ENCODE peak calls at places on chromosomes 13 and 19, in four cellular contexts. L, B, D and W are unnamed samples.

GRCh38 chr19:38209671-38210457 is 14.2 kb downstream of the DPF1 start:
- DNase-seq in L (peak), B (no peak), D (no peak), W (no peak)

GRCh38 chr19:47093841-47094240 is 19.7 kb downstream of the ZC3H4 start:
- DNase-seq in L (no peak), B (no peak), D (no peak), W (no peak)

GRCh38 chr19:19115954-19116353 is 22.3 kb downstream of the TMEM161A start:
- DNase-seq in L (peak), B (peak), D (no peak), W (no peak)

GRCh38 chr13:40116008-40116407 is 460.5 kb downstream of the COG6 start:
- DNase-seq in L (no peak), B (peak), D (peak), W (peak)

GRCh38 chr19:15810335-15810734 is 5.1 kb downstream of the OR10H1 start:
- DNase-seq in L (no peak), B (peak), D (no peak), W (peak)

GRCh38 chr13:24233351-24233901 is 72.9 kb downstream of the SPATA13 start:
- DNase-seq in L (no peak), B (no peak), D (no peak), W (no peak)

GRCh38 chr13:25608181-25608580 is 236.4 kb downstream of the ATP8A2 start:
- DNase-seq in L (no peak), B (no peak), D (no peak), W (no peak)

GRCh38 chr13:48596128-48596429 is 57.6 kb upstream of the CYSLTR2 start:
- DNase-seq in L (no peak), B (no peak), D (no peak), W (no peak)

GRCh38 chr19:19098703-19099632 is 35.2 kb downstream of the SLC25A42 start:
- DNase-seq in L (no peak), B (no peak), D (no peak), W (no peak)

GRCh38 chr19:1849132-1849474 is 820 bp upstream of the REXO1 start:
- DNase-seq in L (no peak), B (no peak), D (no peak), W (no peak)

GRCh38 chr19:1849999-1850398 is 1.7 kb upstream of the REXO1 start:
- DNase-seq in L (no peak), B (no peak), D (no peak), W (no peak)

GRCh38 chr19:1847684-1848398 is 442 bp downstream of the REXO1 start:
- DNase-seq in L (peak), B (peak), D (no peak), W (peak)

GRCh38 chr19:1847348-1847683 is 967 bp downstream of the REXO1 start:
- DNase-seq in L (no peak), B (no peak), D (no peak), W (no peak)

GRCh38 chr19:1848399-1849131 is at the start of gene REXO1:
- DNase-seq in L (peak), B (peak), D (peak), W (peak)
- TF ChIP-seq REST in L (peak), B (peak), D (no peak), W (peak)

GRCh38 chr19:33520048-33520643 is 1.4 kb downstream of the PEPD start:
- DNase-seq in L (no peak), B (no peak), D (no peak), W (no peak)

GRCh38 chr19:33521480-33522370 is at the start of gene PEPD:
- DNase-seq in L (peak), B (peak), D (peak), W (peak)

GRCh38 chr19:33519416-33519815 is 2.2 kb downstream of the PEPD start:
- DNase-seq in L (no peak), B (no peak), D (no peak), W (no peak)

GRCh38 chr19:33522371-33522662 is 726 bp upstream of the PEPD start:
- DNase-seq in L (no peak), B (no peak), D (no peak), W (no peak)

DNA sequence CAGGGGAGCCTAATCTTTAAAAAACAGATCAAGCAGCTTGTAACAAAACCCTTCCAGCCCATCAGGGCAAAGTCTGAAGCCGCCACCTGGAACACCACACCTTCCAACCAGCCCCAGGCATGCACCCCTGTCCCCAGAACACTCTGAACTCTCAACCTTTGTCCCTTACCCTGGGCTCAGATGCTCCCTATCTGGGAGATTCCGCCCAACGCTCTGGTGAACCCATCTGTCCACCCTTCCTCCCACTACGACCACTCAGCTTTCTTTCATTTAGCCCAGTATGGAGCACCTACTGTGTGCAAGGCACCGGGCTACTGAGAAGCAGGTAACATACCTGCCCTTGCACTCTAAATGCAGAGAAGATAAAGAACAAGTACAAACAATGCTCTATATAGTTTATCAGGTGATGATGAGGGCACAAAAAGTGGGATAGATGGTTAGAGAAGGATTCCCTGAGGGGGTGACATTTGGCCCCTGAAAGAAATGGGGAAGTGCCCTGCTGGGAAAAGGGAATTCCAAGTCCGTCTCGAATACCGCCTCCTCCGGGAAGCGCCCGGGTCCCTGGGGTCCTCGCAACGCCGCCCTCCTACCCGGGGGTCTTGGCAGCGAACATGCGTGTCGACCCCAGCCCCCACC is 629 bp downstream of the PEPD start:
- DNase-seq in L (no peak), B (no peak), D (no peak), W (no peak)
- TF ChIP-seq REST in L (no peak), B (no peak), D (no peak), W (no peak)

GRCh38 chr13:56670563-56670962 is 470.2 kb upstream of the PRR20A start:
- DNase-seq in L (no peak), B (no peak), D (no peak), W (no peak)
- TF ChIP-seq REST in L (no peak), B (no peak), D (no peak), W (no peak)

DNA sequence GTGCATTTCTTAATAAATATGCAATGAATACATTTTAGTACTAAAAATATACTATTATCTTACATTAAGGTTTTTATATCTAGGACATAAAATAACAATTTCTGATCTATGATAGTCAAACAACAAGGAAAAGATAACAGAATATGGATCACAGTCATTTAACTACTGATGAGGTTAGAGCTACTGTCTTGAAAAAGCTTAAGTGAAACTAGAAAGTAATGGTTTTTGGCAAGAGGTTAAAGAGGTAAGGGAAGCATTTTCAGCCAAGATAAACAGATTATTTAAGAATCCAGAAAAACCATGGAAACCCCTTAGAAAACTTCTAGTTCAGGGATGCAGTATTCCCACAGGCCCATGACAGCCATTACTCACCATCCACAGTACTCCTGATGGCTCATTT is 787.4 kb downstream of the DACH1 start:
- DNase-seq in L (no peak), B (no peak), D (no peak), W (no peak)
- TF ChIP-seq REST in L (no peak), B (no peak), D (no peak), W (no peak)

DNA sequence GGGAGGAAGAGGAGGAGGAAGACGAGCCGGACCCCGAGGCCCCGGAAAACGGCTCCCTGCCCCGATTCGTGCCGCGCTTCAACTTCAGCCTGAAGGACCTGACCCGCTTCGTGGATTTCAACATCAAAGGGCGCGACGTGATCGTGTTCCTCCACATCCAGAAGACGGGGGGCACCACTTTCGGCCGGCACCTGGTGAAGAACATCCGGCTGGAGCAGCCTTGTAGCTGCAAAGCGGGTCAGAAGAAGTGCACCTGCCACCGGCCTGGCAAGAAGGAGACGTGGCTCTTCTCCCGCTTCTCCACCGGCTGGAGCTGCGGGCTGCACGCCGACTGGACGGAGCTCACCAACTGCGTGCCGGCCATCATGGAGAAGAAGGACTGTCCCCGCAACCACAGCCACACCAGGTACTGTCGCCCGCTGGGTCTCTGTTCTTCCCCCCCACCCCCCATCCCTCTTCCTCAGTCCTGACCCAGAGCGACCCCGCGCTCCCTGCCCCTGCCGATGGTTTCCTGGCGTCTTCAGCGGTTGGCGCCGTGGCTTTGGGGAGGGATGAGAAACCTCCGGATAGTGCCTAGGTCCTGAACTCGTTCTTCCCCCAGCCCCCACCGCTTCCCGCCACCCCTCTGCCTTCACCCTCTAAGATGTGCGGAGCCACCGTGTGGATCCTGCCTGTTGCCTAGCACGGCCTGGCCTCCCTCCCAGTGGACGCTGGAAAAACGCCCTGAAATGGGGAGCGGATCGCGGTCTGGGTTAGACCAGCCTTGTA is 1.4 kb downstream of the HS6ST3 start:
- DNase-seq in L (peak), B (no peak), D (no peak), W (no peak)
- TF ChIP-seq REST in L (no peak), B (no peak), D (no peak), W (no peak)